ENCODE peak calls at places on chromosomes 13 and 19, in four cellular contexts. R, P, Y and D are unnamed samples.

GRCh38 chr13:97028441-97029299 is 34.4 kb upstream of the OXGR1 start:
- DNase-seq in R (peak; percentile 53), P (peak; percentile 45), Y (no peak), D (peak; percentile 37)

GRCh38 chr13:99191336-99191899 is 9.2 kb upstream of the UBAC2 start:
- DNase-seq in R (no peak), P (no peak), Y (no peak), D (no peak)

GRCh38 chr19:55440411-55441105 is 2.5 kb downstream of the SHISA7 start:
- DNase-seq in R (no peak), P (no peak), Y (no peak), D (no peak)

GRCh38 chr19:18514800-18515682 is 6.8 kb downstream of the ELL start:
- DNase-seq in R (no peak), P (peak; percentile 70), Y (no peak), D (peak; percentile 53)

GRCh38 chr13:107203146-107203847 is 635.4 kb upstream of the ARGLU1 start:
- DNase-seq in R (no peak), P (no peak), Y (no peak), D (no peak)

GRCh38 chr19:44371815-44372480 is 15.5 kb upstream of the ZNF112 start:
- DNase-seq in R (no peak), P (no peak), Y (no peak), D (no peak)

GRCh38 chr19:47005873-47006272 is 13.8 kb upstream of the NPAS1 start:
- DNase-seq in R (no peak), P (no peak), Y (no peak), D (no peak)

GRCh38 chr13:76991432-76991795 is 467 bp upstream of the CLN5 start:
- DNase-seq in R (peak; percentile 67), P (peak; percentile 37), Y (peak; percentile 59), D (peak; percentile 7)

GRCh38 chr13:113356594-113356993 is 7.3 kb downstream of the GRTP1 start:
- DNase-seq in R (peak; percentile 1), P (no peak), Y (no peak), D (no peak)

GRCh38 chr13:48232420-48233096 is 448 bp upstream of the ITM2B start:
- DNase-seq in R (no peak), P (no peak), Y (no peak), D (peak; percentile 42)

GRCh38 chr13:48231080-48231479 is 1.9 kb upstream of the ITM2B start:
- DNase-seq in R (no peak), P (no peak), Y (no peak), D (no peak)

GRCh38 chr19:3880471-3881271 is at the start of gene ATCAY:
- DNase-seq in R (no peak), P (no peak), Y (no peak), D (no peak)

GRCh38 chr19:32646556-32646955 is 28.4 kb downstream of the ANKRD27 start:
- DNase-seq in R (no peak), P (no peak), Y (no peak), D (no peak)

GRCh38 chr19:50850738-50851137 is 4.0 kb upstream of the KLK3 start:
- DNase-seq in R (no peak), P (no peak), Y (no peak), D (no peak)

GRCh38 chr13:38180670-38181069 is 169.0 kb upstream of the UFM1 start:
- DNase-seq in R (no peak), P (no peak), Y (no peak), D (no peak)

GRCh38 chr19:15448778-15449619 is 757 bp downstream of the WIZ start:
- DNase-seq in R (peak; percentile 69), P (no peak), Y (no peak), D (no peak)

GRCh38 chr13:32272021-32272695 is 43.0 kb downstream of the ZAR1L start:
- DNase-seq in R (no peak), P (no peak), Y (no peak), D (peak; percentile 63)

GRCh38 chr19:22625266-22626035 is 8.7 kb upstream of the ZNF492 start:
- DNase-seq in R (no peak), P (no peak), Y (no peak), D (no peak)

GRCh38 chr13:79225487-79226232 is 180.4 kb downstream of the RBM26 start:
- DNase-seq in R (no peak), P (no peak), Y (no peak), D (peak; percentile 91)

GRCh38 chr19:56092685-56093631 is 28.1 kb downstream of the ZNF787 start:
- DNase-seq in R (peak; percentile 22), P (peak; percentile 6), Y (no peak), D (no peak)

GRCh38 chr19:48484931-48485612 is 15.9 kb downstream of the CYTH2 start:
- DNase-seq in R (peak; percentile 51), P (no peak), Y (no peak), D (no peak)

GRCh38 chr19:32570081-32570785 is 10.8 kb upstream of the PDCD5 start:
- DNase-seq in R (peak; percentile 9), P (peak; percentile 43), Y (peak; percentile 19), D (peak; percentile 35)

GRCh38 chr13:41470187-41470586 is 12.8 kb downstream of the RGCC start:
- DNase-seq in R (no peak), P (no peak), Y (no peak), D (no peak)

GRCh38 chr19:51366999-51367564 is 894 bp upstream of the ETFB start:
- DNase-seq in R (no peak), P (peak; percentile 50), Y (peak; percentile 8), D (peak; percentile 8)

GRCh38 chr13:86567119-86567518 is 767.9 kb upstream of the SLITRK6 start:
- DNase-seq in R (no peak), P (no peak), Y (no peak), D (no peak)
- TF ChIP-seq CTCF in R (no peak), P (no peak), Y (no peak), D (peak; percentile 16)

GRCh38 chr19:29694166-29694565 is 20.9 kb downstream of the C19orf12 start:
- DNase-seq in R (peak; percentile 54), P (no peak), Y (no peak), D (no peak)

GRCh38 chr19:29694669-29695627 is 20.1 kb downstream of the C19orf12 start:
- DNase-seq in R (peak; percentile 95), P (peak; percentile 86), Y (peak; percentile 71), D (peak; percentile 16)

GRCh38 chr19:29687244-29687896 is 22.1 kb downstream of the PLEKHF1 start:
- DNase-seq in R (peak; percentile 90), P (no peak), Y (no peak), D (peak; percentile 79)

GRCh38 chr19:29687897-29688728 is 22.9 kb downstream of the PLEKHF1 start:
- DNase-seq in R (peak; percentile 68), P (no peak), Y (no peak), D (peak; percentile 72)

DNA sequence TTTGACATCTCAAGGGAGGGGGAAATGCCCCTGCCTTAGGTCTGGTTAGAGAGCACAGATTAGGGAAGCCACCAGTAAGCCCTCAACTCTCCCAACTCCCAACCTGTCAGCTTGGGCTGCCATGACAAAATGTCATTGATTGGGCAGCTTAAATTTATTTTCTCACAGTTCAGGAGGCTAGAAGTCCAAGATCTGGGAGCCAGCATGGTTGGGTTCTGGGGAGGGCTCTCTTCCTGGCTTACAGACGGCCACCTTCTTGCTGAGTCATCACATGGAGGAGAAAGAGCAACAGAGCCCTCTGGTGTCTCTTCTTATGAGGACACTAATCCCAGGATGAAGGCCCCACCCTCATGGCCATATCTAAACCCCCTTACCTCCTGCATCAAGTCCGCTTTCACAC is 24.2 kb downstream of the C19orf12 start:
- DNase-seq in R (peak; percentile 54), P (no peak), Y (no peak), D (peak; percentile 22)
- H3K4me3 ChIP-seq in R (no peak overlapping the region), P (no peak overlapping the region), Y (no peak overlapping the region), D (no peak overlapping the region)

GRCh38 chr19:45600340-45600885 is 1.6 kb downstream of the GPR4 start:
- DNase-seq in R (no peak), P (no peak), Y (no peak), D (no peak)
- H3K27me3 ChIP-seq in R (no peaks in the 10 kb centered on the region), P (peaks cover 63% of the 10 kb centered on the region), Y (peaks cover 53% of the 10 kb centered on the region), D (peaks cover 24% of the 10 kb centered on the region)

GRCh38 chr13:110921209-110921608 is 6.3 kb upstream of the ANKRD10 start:
- DNase-seq in R (no peak), P (no peak), Y (no peak), D (no peak)

GRCh38 chr13:110921695-110922094 is 6.8 kb upstream of the ANKRD10 start:
- DNase-seq in R (no peak), P (no peak), Y (no peak), D (no peak)

GRCh38 chr13:110923777-110924638 is 9.1 kb upstream of the ANKRD10 start:
- DNase-seq in R (no peak), P (no peak), Y (no peak), D (no peak)

GRCh38 chr13:110923086-110923485 is 8.2 kb upstream of the ANKRD10 start:
- DNase-seq in R (no peak), P (no peak), Y (no peak), D (no peak)

DNA sequence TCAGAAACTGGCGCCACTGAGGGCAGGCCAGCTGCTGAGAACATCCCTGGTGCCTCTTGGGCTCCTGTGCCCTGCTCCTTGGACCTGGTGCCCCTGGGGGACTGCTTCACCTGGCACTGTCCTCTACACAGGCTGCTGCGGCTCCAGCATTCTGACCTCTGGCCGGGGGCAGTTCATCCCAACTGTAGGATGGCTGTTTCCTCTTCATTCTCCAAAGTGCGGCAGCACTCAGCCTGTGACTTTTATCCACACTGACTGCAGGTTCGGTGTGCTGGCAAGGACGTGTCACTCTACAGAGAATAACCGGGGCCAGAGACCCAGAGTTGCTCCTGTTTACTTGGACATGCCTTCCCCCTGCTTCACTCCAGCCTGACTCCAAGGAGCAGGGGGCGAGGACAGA is 7.6 kb upstream of the ANKRD10 start:
- DNase-seq in R (no peak), P (no peak), Y (no peak), D (no peak)
- TF ChIP-seq CTCF in R (no peak), P (no peak), Y (no peak), D (no peak)

DNA sequence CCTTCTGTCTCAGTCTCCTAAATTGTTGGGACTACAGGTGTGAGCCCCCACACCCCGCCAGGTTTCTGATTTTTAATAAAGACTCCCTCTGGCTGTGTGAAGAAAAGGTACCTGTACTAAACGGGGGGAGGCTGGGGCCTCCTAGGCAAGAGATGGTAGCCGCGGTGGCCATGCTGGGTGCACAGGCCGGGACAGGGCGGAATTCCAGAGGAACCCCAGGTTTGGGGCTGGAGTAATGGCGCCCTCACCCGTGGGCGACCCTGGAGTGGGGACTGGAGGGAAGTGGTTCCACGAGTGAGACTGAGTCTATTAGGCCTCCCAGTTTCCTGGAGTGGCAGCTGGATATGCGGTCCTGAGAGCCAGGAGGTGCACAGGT is 1.6 kb upstream of the CBARP start:
- DNase-seq in R (no peak), P (peak; percentile 43), Y (no peak), D (no peak)
- H3K4me3 ChIP-seq in R (no peak overlapping the region), P (no peak overlapping the region), Y (no peak overlapping the region), D (no peak overlapping the region)

GRCh38 chr13:19060311-19061002 is 121.2 kb downstream of the TUBA3C start:
- DNase-seq in R (no peak), P (no peak), Y (no peak), D (no peak)
- H3K27me3 ChIP-seq in R (no peaks in the 10 kb centered on the region), P (no peaks in the 10 kb centered on the region), Y (no peaks in the 10 kb centered on the region), D (no peaks in the 10 kb centered on the region)

DNA sequence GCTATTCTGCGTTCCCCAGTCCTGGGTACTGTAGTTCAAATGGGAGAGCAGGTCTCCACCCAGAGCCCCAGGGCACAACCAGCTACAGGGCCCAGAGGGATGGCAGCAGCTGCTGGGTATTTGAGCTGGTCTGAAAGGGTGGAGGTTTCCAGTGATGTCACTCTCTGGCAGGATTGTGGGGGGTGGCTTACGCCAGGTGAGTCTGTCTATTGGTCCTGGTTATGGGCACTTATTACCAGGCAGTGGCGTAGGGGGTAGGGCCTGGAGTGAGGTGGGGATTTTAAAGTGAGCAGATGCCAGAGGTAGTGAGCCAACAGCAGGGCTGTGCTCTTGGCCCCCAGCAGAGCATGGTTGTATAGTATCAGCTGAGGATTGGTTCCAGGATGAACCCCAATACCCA is 6.2 kb downstream of the RPS19 start:
- DNase-seq in R (peak; percentile 15), P (no peak), Y (no peak), D (no peak)
- TF ChIP-seq CTCF in R (no peak), P (no peak), Y (no peak), D (no peak)

GRCh38 chr19:1244693-1245451 is 3.3 kb downstream of the ATP5F1D start:
- DNase-seq in R (peak; percentile 93), P (peak; percentile 91), Y (no peak), D (no peak)
- H3K4me3 ChIP-seq in R (peak overlapping the region; percentile 75), P (peak overlapping the region; percentile 63), Y (no peak overlapping the region), D (no peak overlapping the region)